ENCODE peak calls at places on chromosomes 16 and 17, in nine cellular contexts. U is body of pancreas, B is neural progenitor cell, Z is fibroblast of lung, W is cardiac fibroblast, J is OCI-LY7, T is GM23338, H is tibial nerve, D is mammary epithelial cell. N is an unnamed sample.

GRCh38 chr16:19980866-19981265 is 92.8 kb downstream of the GPR139 start:
- DNase-seq in U (peak; percentile 18), B (peak; percentile 60), Z (no peak), W (no peak), J (no peak), T (peak; percentile 77), H (no peak), D (peak; percentile 1), N (no peak)

GRCh38 chr17:41339571-41340169 is 11.0 kb downstream of the KRT33A start:
- DNase-seq in U (no peak), B (no peak), Z (no peak), W (no peak), J (no peak), T (no peak), H (no peak), D (no peak), N (no peak)

GRCh38 chr16:72878301-72879269 is 169.3 kb downstream of the ZFHX3 start:
- DNase-seq in U (no peak), B (no peak), Z (peak; percentile 80), W (peak; percentile 88), J (no peak), T (no peak), H (no peak), D (no peak), N (peak; percentile 65)

GRCh38 chr16:13909872-13910303 is 10.1 kb upstream of the ERCC4 start:
- DNase-seq in U (peak; percentile 90), B (no peak), Z (peak; percentile 93), W (peak; percentile 99), J (no peak), T (no peak), H (no peak), D (peak; percentile 45), N (peak; percentile 76)

GRCh38 chr17:60321336-60322055 is 70.4 kb downstream of the USP32 start:
- DNase-seq in U (no peak), B (no peak), Z (no peak), W (no peak), J (no peak), T (no peak), H (no peak), D (no peak), N (no peak)

GRCh38 chr16:31168848-31169247 is 11.1 kb upstream of the FUS start:
- DNase-seq in U (no peak), B (no peak), Z (no peak), W (no peak), J (no peak), T (no peak), H (no peak), D (no peak), N (no peak)

GRCh38 chr16:74556375-74556922 is 50.5 kb downstream of the GLG1 start:
- DNase-seq in U (no peak), B (no peak), Z (peak; percentile 67), W (no peak), J (no peak), T (no peak), H (no peak), D (peak; percentile 64), N (no peak)

GRCh38 chr16:17389392-17389791 is 81.4 kb downstream of the XYLT1 start:
- DNase-seq in U (no peak), B (no peak), Z (peak; percentile 55), W (no peak), J (no peak), T (no peak), H (no peak), D (peak; percentile 55), N (no peak)

GRCh38 chr16:3060339-3061127 is 4.9 kb upstream of the IL32 start:
- DNase-seq in U (no peak), B (no peak), Z (no peak), W (no peak), J (no peak), T (no peak), H (no peak), D (no peak), N (no peak)

GRCh38 chr16:83470406-83470805 is 337.4 kb upstream of the HSBP1 start:
- DNase-seq in U (no peak), B (no peak), Z (peak; percentile 83), W (peak; percentile 5), J (no peak), T (no peak), H (no peak), D (no peak), N (no peak)

GRCh38 chr17:81245024-81245664 is 6.0 kb downstream of the NDUFAF8 start:
- DNase-seq in U (no peak), B (no peak), Z (peak; percentile 44), W (no peak), J (peak; percentile 33), T (no peak), H (no peak), D (no peak), N (no peak)

GRCh38 chr17:28811594-28812135 is 30.9 kb downstream of the FAM222B start:
- DNase-seq in U (no peak), B (peak; percentile 40), Z (peak; percentile 21), W (peak; percentile 34), J (peak; percentile 19), T (peak; percentile 38), H (no peak), D (peak; percentile 63), N (no peak)

GRCh38 chr17:58332720-58333395 is 4.3 kb upstream of the TSPOAP1 start:
- DNase-seq in U (no peak), B (no peak), Z (no peak), W (no peak), J (peak; percentile 90), T (no peak), H (no peak), D (no peak), N (no peak)

GRCh38 chr17:82399030-82399429 is 19.1 kb upstream of the HEXD start:
- DNase-seq in U (no peak), B (no peak), Z (peak; percentile 55), W (peak; percentile 71), J (no peak), T (no peak), H (peak; percentile 40), D (no peak), N (no peak)

GRCh38 chr17:80408872-80409271 is 6.1 kb upstream of the ENDOV start:
- DNase-seq in U (peak; percentile 42), B (no peak), Z (no peak), W (peak; percentile 11), J (no peak), T (no peak), H (no peak), D (peak; percentile 11), N (no peak)

GRCh38 chr16:23317266-23317661 is 15.2 kb downstream of the SCNN1B start:
- DNase-seq in U (peak; percentile 29), B (no peak), Z (no peak), W (no peak), J (no peak), T (no peak), H (no peak), D (no peak), N (no peak)

GRCh38 chr17:76082326-76083251 is 3.6 kb downstream of the ZACN start:
- DNase-seq in U (no peak), B (no peak), Z (no peak), W (no peak), J (no peak), T (no peak), H (no peak), D (no peak), N (no peak)

GRCh38 chr16:30957456-30958163 is at the start of gene SETD1A:
- DNase-seq in U (peak; percentile 97), B (peak; percentile 99), Z (peak; percentile 96), W (peak; percentile 98), J (peak; percentile 99), T (peak; percentile 99), H (peak; percentile 95), D (peak; percentile 93), N (peak; percentile 98)

GRCh38 chr16:49526966-49527365 is 153.4 kb downstream of the C16orf78 start:
- DNase-seq in U (no peak), B (no peak), Z (no peak), W (no peak), J (no peak), T (no peak), H (no peak), D (no peak), N (no peak)

GRCh38 chr16:49527621-49528020 is 154.0 kb downstream of the C16orf78 start:
- DNase-seq in U (no peak), B (no peak), Z (no peak), W (peak; percentile 16), J (no peak), T (no peak), H (peak; percentile 32), D (no peak), N (no peak)

GRCh38 chr16:49529646-49530045 is 156.0 kb downstream of the C16orf78 start:
- DNase-seq in U (no peak), B (no peak), Z (no peak), W (no peak), J (peak; percentile 59), T (no peak), H (no peak), D (no peak), N (no peak)

GRCh38 chr16:49528564-49529150 is 155.1 kb downstream of the C16orf78 start:
- DNase-seq in U (no peak), B (no peak), Z (no peak), W (peak; percentile 12), J (no peak), T (no peak), H (no peak), D (no peak), N (no peak)

GRCh38 chr16:49528035-49528434 is 154.4 kb downstream of the C16orf78 start:
- DNase-seq in U (no peak), B (no peak), Z (peak; percentile 65), W (peak; percentile 37), J (no peak), T (no peak), H (peak; percentile 26), D (no peak), N (no peak)
- H3K4me3 ChIP-seq in U (no peak overlapping the region), B (no peak overlapping the region), Z (peak overlapping the region; percentile 50), W (peak overlapping the region; percentile 21), J (no peak overlapping the region), T (no peak overlapping the region), H (peak overlapping the region; percentile 29), D (no peak overlapping the region), N (peak overlapping the region; percentile 36)

GRCh38 chr16:24580665-24581064 is 41.3 kb downstream of the RBBP6 start:
- DNase-seq in U (no peak), B (no peak), Z (peak; percentile 28), W (peak; percentile 67), J (no peak), T (no peak), H (no peak), D (peak; percentile 6), N (no peak)
- TF ChIP-seq CTCF in U (no peak), B (peak; percentile 16), Z (peak; percentile 49), W (peak; percentile 55), J (peak; percentile 46), T (peak; percentile 31), H (peak; percentile 33), D (peak; percentile 15), N (peak; percentile 36)

GRCh38 chr17:15502315-15503112 is 35.1 kb upstream of the CDRT4 start:
- DNase-seq in U (peak; percentile 65), B (peak; percentile 91), Z (peak; percentile 91), W (peak; percentile 96), J (peak; percentile 70), T (peak; percentile 97), H (peak; percentile 94), D (peak; percentile 66), N (peak; percentile 95)
- H3K4me3 ChIP-seq in U (no peak overlapping the region), B (no peak overlapping the region), Z (peak overlapping the region; percentile 41), W (no peak overlapping the region), J (peak overlapping the region; percentile 25), T (peak overlapping the region; percentile 25), H (peak overlapping the region; percentile 39), D (no peak overlapping the region), N (peak overlapping the region; percentile 49)

DNA sequence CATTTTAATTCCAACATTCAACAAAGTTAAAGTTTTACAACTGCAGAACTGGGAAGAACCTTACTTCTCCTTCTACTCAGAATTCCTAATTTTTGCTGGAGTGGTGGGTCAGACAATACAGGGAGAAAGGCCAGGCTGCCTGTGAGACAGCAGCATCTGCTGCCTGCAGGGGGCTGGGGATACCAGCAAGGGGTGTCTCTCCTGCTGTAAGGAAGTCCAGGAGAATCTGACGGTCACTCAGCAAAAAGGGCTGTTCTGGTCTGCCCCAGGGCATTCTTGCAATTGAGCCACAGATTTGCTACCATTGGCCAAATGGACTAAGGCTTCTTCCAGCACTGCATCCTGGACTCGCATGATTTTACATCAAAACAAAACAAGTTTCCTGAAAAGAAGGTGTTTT is 426.6 kb upstream of the CDH11 start:
- DNase-seq in U (no peak), B (peak; percentile 38), Z (no peak), W (no peak), J (no peak), T (peak; percentile 39), H (no peak), D (no peak), N (no peak)
- TF ChIP-seq CTCF in U (no peak), B (peak; percentile 34), Z (peak; percentile 6), W (no peak), J (no peak), T (peak; percentile 30), H (no peak), D (no peak), N (no peak)